ENCODE peak calls at places on chromosomes 16 and 17, in seven cellular contexts. E, Z, J, X, N, A and G are unnamed samples.

GRCh38 chr17:11900103-11900502 is 97.2 kb downstream of the ZNF18 start:
- DNase-seq in E (no peak), Z (no peak), J (no peak), X (no peak), N (peak), A (no peak), G (no peak)

GRCh38 chr17:81025756-81026155 is 9.2 kb upstream of the BAIAP2 start:
- DNase-seq in E (no peak), Z (no peak), J (no peak), X (no peak), N (peak), A (no peak), G (no peak)

GRCh38 chr16:2831203-2831602 is 1.1 kb downstream of the ZG16B start:
- DNase-seq in E (no peak), Z (no peak), J (no peak), X (no peak), N (peak), A (no peak), G (no peak)

GRCh38 chr17:58565389-58566311 is 51.2 kb upstream of the MTMR4 start:
- DNase-seq in E (no peak), Z (no peak), J (no peak), X (no peak), N (peak), A (no peak), G (no peak)

GRCh38 chr16:86200722-86201121 is 301.8 kb downstream of the IRF8 start:
- DNase-seq in E (no peak), Z (no peak), J (no peak), X (no peak), N (no peak), A (no peak), G (no peak)

GRCh38 chr17:65356524-65356923 is 204.9 kb downstream of the AXIN2 start:
- DNase-seq in E (no peak), Z (no peak), J (no peak), X (no peak), N (no peak), A (no peak), G (no peak)

GRCh38 chr17:17808706-17809432 is 27.9 kb downstream of the SREBF1 start:
- DNase-seq in E (no peak), Z (no peak), J (peak), X (no peak), N (peak), A (no peak), G (no peak)

GRCh38 chr16:71526111-71526998 is at the start of gene CHST4:
- DNase-seq in E (no peak), Z (peak), J (peak), X (no peak), N (peak), A (no peak), G (no peak)

GRCh38 chr16:46996391-46996790 is 22.9 kb upstream of the DNAJA2 start:
- DNase-seq in E (no peak), Z (no peak), J (no peak), X (no peak), N (peak), A (no peak), G (no peak)

GRCh38 chr17:52740006-52740405 is 581.5 kb upstream of the CA10 start:
- DNase-seq in E (no peak), Z (no peak), J (no peak), X (no peak), N (no peak), A (no peak), G (no peak)

GRCh38 chr16:57384248-57385070 is 12.2 kb downstream of the CX3CL1 start:
- DNase-seq in E (no peak), Z (no peak), J (no peak), X (no peak), N (peak), A (no peak), G (no peak)

GRCh38 chr17:7833795-7834553 is at the start of gene KDM6B:
- DNase-seq in E (peak), Z (peak), J (peak), X (peak), N (peak), A (peak), G (peak)

GRCh38 chr16:66713076-66713475 is 16.5 kb upstream of the CMTM4 start:
- DNase-seq in E (no peak), Z (no peak), J (no peak), X (no peak), N (no peak), A (no peak), G (no peak)

GRCh38 chr17:67262420-67262819 is 17.4 kb upstream of the HELZ start:
- DNase-seq in E (no peak), Z (no peak), J (no peak), X (no peak), N (no peak), A (no peak), G (no peak)

GRCh38 chr17:38616361-38616760 is 10.6 kb upstream of the SRCIN1 start:
- DNase-seq in E (no peak), Z (no peak), J (no peak), X (no peak), N (peak), A (no peak), G (no peak)

GRCh38 chr16:43294-43693 is 10.1 kb downstream of the POLR3K start:
- DNase-seq in E (no peak), Z (no peak), J (no peak), X (no peak), N (no peak), A (no peak), G (no peak)

GRCh38 chr17:44095647-44096496 is 25.3 kb downstream of the G6PC3 start:
- DNase-seq in E (no peak), Z (peak), J (peak), X (peak), N (peak), A (no peak), G (no peak)

GRCh38 chr16:85505794-85506339 is 107.3 kb upstream of the GSE1 start:
- DNase-seq in E (no peak), Z (no peak), J (no peak), X (no peak), N (no peak), A (no peak), G (no peak)

GRCh38 chr16:15874745-15875314 is 13.6 kb downstream of the CEP20 start:
- DNase-seq in E (peak), Z (peak), J (peak), X (peak), N (peak), A (no peak), G (no peak)

GRCh38 chr17:69574257-69575197 is 160.0 kb downstream of the MAP2K6 start:
- DNase-seq in E (no peak), Z (peak), J (peak), X (no peak), N (no peak), A (no peak), G (no peak)

GRCh38 chr16:56910114-56910511 is 21.8 kb upstream of the HERPUD1 start:
- DNase-seq in E (no peak), Z (no peak), J (no peak), X (no peak), N (no peak), A (no peak), G (no peak)

GRCh38 chr17:36979585-36979941 is 30.8 kb downstream of the AATF start:
- DNase-seq in E (no peak), Z (no peak), J (no peak), X (no peak), N (no peak), A (no peak), G (no peak)